ENCODE peak calls at places on chromosomes 5 and 9, in four cellular contexts. One of them, this sample, is unnamed.

GRCh38 chr5:54159153-54159836 is 151.1 kb downstream of the ARL15 start:
- DNase-seq in upper lobe of left lung: no peak
- DNase-seq in transverse colon: no peak
- DNase-seq in fibroblast of the aortic adventitia: no peak
- DNase-seq in this sample: no peak

GRCh38 chr9:99085949-99086948 is 18.7 kb upstream of the TGFBR1 start:
- DNase-seq in upper lobe of left lung: no peak
- DNase-seq in transverse colon: no peak
- DNase-seq in fibroblast of the aortic adventitia: peak; percentile 75
- DNase-seq in this sample: peak; percentile 76

GRCh38 chr9:88396836-88397577 is 8.8 kb downstream of the SPIN1 start:
- DNase-seq in upper lobe of left lung: no peak
- DNase-seq in transverse colon: no peak
- DNase-seq in fibroblast of the aortic adventitia: peak; percentile 94
- DNase-seq in this sample: no peak

GRCh38 chr5:141484499-141485304 is at the start of gene PCDHGC4:
- DNase-seq in upper lobe of left lung: peak; percentile 71
- DNase-seq in transverse colon: no peak
- DNase-seq in fibroblast of the aortic adventitia: no peak
- DNase-seq in this sample: no peak

GRCh38 chr9:87502446-87503232 is 5.0 kb downstream of the DAPK1 start:
- DNase-seq in upper lobe of left lung: no peak
- DNase-seq in transverse colon: peak; percentile 36
- DNase-seq in fibroblast of the aortic adventitia: no peak
- DNase-seq in this sample: no peak

GRCh38 chr5:92850886-92851285 is 730.1 kb downstream of the NR2F1-AS1 start:
- DNase-seq in upper lobe of left lung: no peak
- DNase-seq in transverse colon: no peak
- DNase-seq in fibroblast of the aortic adventitia: no peak
- DNase-seq in this sample: no peak

GRCh38 chr9:98709968-98710965 is 1.5 kb upstream of the GABBR2 start:
- DNase-seq in upper lobe of left lung: no peak
- DNase-seq in transverse colon: no peak
- DNase-seq in fibroblast of the aortic adventitia: peak; percentile 78
- DNase-seq in this sample: no peak

GRCh38 chr5:154646841-154647759 is 108.1 kb upstream of the LARP1 start:
- DNase-seq in upper lobe of left lung: peak; percentile 83
- DNase-seq in transverse colon: peak; percentile 78
- DNase-seq in fibroblast of the aortic adventitia: peak; percentile 12
- DNase-seq in this sample: no peak

GRCh38 chr5:40976836-40977235 is 67.5 kb downstream of the C7 start:
- DNase-seq in upper lobe of left lung: no peak
- DNase-seq in transverse colon: no peak
- DNase-seq in fibroblast of the aortic adventitia: no peak
- DNase-seq in this sample: no peak

DNA sequence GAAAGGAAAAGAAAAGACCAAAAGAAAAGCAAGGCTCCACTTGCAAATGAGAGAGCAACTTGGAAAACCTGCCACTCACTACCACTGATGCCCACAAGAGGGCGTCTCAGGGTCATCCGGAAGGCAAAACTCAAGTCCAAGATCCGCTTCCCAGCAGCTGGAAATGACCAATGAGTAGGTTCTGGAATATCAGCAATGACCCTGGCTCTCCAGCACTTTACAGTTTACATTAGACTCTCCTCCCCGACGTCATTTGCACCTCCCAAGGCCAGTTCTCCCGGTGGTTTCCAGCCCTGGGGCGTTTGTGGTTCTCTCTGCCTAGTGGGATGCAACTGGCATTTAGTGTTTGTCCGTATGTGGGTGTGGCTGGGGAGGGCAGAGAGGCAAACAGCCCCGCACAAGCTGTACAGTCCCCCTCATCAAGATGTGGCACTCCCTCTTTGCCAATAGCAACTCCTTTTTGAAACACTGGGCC is 193.8 kb upstream of the ZNF618 start:
- DNase-seq in upper lobe of left lung: no peak
- DNase-seq in transverse colon: peak; percentile 70
- DNase-seq in fibroblast of the aortic adventitia: peak; percentile 92
- DNase-seq in this sample: no peak
- TF ChIP-seq CTCF in upper lobe of left lung: peak; percentile 87
- TF ChIP-seq CTCF in transverse colon: peak; percentile 94
- TF ChIP-seq CTCF in fibroblast of the aortic adventitia: peak; percentile 94
- TF ChIP-seq CTCF in this sample: peak; percentile 72

DNA sequence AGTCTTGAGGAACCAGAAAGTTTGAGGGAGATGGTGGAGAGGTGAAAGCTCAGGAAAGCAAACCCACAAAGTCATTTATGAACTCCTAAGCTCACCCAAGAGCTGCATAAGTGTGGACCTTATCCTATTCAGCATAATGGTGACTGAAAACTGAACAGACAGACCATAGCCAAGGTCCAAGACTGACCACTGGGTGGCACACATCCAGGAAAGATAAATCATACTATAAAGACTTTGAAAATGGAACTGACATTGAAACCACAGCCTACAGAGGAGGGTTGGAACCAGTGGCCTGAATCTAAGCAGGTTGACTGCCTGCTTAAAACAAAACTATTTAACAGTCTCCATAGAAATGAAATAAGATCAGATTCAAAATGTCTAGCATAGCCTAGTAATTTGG is 121.1 kb upstream of the RGS7BP start:
- DNase-seq in upper lobe of left lung: no peak
- DNase-seq in transverse colon: no peak
- DNase-seq in fibroblast of the aortic adventitia: peak; percentile 12
- DNase-seq in this sample: no peak
- TF ChIP-seq CTCF in upper lobe of left lung: no peak
- TF ChIP-seq CTCF in transverse colon: no peak
- TF ChIP-seq CTCF in fibroblast of the aortic adventitia: no peak
- TF ChIP-seq CTCF in this sample: no peak

DNA sequence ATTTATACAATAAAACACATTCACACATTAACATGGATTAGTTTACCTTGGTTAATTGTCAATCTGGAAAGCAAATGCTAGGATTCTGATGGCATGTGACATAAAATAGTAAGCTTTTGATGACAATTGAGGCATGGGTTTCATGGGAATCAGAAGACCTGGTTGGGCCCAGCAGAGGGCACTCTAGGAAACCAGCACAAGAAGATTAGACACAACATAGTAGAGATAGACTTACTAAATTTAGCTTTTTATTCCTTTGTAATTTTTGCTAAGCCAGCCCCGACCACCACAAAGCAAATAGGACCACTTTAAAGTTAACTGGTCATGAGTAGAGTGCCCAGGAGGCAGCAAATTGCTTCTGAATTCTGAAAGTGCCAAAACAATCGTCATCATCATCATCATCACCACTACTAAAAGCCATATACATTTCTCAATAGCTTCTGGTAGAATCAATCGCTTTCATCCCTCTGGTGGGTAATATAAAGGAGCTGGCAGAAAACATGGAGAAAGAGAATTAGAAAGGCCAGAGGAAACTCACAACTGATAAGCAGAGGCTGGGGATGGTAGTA is 163.2 kb downstream of the ARRDC3 start:
- DNase-seq in upper lobe of left lung: no peak
- DNase-seq in transverse colon: no peak
- DNase-seq in fibroblast of the aortic adventitia: no peak
- DNase-seq in this sample: no peak
- TF ChIP-seq CTCF in upper lobe of left lung: no peak
- TF ChIP-seq CTCF in transverse colon: peak; percentile 17
- TF ChIP-seq CTCF in fibroblast of the aortic adventitia: peak; percentile 48
- TF ChIP-seq CTCF in this sample: peak; percentile 10

DNA sequence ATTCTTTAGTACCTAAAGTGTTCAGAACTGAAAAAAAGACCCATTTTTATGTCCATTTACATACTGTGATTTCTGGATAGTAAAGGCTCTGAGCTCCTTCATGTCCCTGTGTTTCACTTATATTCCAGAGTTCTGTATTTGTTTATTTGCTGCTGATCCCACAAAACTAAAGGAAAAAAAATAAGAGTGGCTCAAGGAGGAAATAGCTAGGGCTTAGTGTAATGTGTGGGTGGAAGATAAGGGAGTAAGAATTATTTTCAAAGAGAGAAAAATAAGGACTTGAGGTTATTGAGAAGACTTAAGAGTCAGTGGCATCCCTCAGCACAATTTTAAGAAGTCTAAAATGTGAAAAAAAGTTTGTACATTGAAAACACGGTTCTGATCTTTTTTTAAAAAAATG is 46.0 kb downstream of the ENTREP1 start:
- DNase-seq in upper lobe of left lung: no peak
- DNase-seq in transverse colon: no peak
- DNase-seq in fibroblast of the aortic adventitia: peak; percentile 39
- DNase-seq in this sample: no peak
- TF ChIP-seq CTCF in upper lobe of left lung: no peak
- TF ChIP-seq CTCF in transverse colon: no peak
- TF ChIP-seq CTCF in fibroblast of the aortic adventitia: no peak
- TF ChIP-seq CTCF in this sample: no peak

This sample was measured in ascending aorta.